ENCODE peak calls at places on chromosomes 11 and 22, in six cellular contexts. X is H1, B is GM23338, Y is K562, D is HepG2, T is GM12878. H is an unnamed sample.

GRCh38 chr11:60780065-60780464 is 5.1 kb upstream of the MS4A10 start:
- DNase-seq in T (no peak), D (no peak), Y (no peak), B (no peak), X (no peak), H (no peak)

GRCh38 chr22:40434101-40434500 is 63.7 kb downstream of the SGSM3 start:
- DNase-seq in D (no peak), T (no peak), B (no peak), X (no peak), Y (no peak), H (no peak)

GRCh38 chr22:32926600-32926999 is 125.1 kb downstream of the TIMP3 start:
- DNase-seq in X (no peak), Y (peak; percentile 26), T (no peak), B (peak; percentile 80), D (peak; percentile 44), H (no peak)

GRCh38 chr11:41245184-41245583 is 214.3 kb downstream of the LRRC4C start:
- DNase-seq in Y (no peak), B (no peak), T (no peak), X (no peak), D (no peak), H (no peak)

GRCh38 chr11:128407962-128408361 is 179.4 kb downstream of the ETS1 start:
- DNase-seq in X (no peak), B (no peak), D (no peak), T (no peak), Y (no peak), H (no peak)

GRCh38 chr22:49202226-49202625 is 625.4 kb downstream of the BRD1 start:
- DNase-seq in X (no peak), T (no peak), Y (no peak), B (no peak), D (no peak), H (peak; percentile 3)

GRCh38 chr11:69000831-69001245 is 12.2 kb downstream of the MRGPRF start:
- DNase-seq in B (peak; percentile 37), T (no peak), X (no peak), Y (no peak), D (peak; percentile 57), H (peak; percentile 2)

GRCh38 chr22:46250035-46250782 is at the start of gene CDPF1:
- DNase-seq in B (peak; percentile 85), D (peak; percentile 73), X (peak; percentile 23), T (peak; percentile 55), Y (peak; percentile 90), H (peak; percentile 85)

GRCh38 chr11:73262851-73263495 is 9.2 kb upstream of the P2RY6 start:
- DNase-seq in X (no peak), B (no peak), Y (no peak), T (no peak), D (no peak), H (no peak)

GRCh38 chr22:31818481-31819392 is 64.9 kb downstream of the DEPDC5 start:
- DNase-seq in D (no peak), T (no peak), B (peak; percentile 20), X (no peak), Y (no peak), H (peak; percentile 18)

GRCh38 chr11:131748146-131749050 is 378.0 kb downstream of the NTM start:
- DNase-seq in Y (peak; percentile 27), B (peak; percentile 84), D (peak; percentile 26), T (no peak), X (no peak), H (peak; percentile 74)

GRCh38 chr11:134046681-134047449 is 22.0 kb upstream of the JAM3 start:
- DNase-seq in T (no peak), X (no peak), B (no peak), Y (no peak), D (no peak), H (no peak)

GRCh38 chr11:63619967-63620366 is 5.7 kb upstream of the PLAAT3 start:
- DNase-seq in D (no peak), B (no peak), T (no peak), X (no peak), Y (no peak), H (no peak)

GRCh38 chr11:131584694-131585592 is 214.5 kb downstream of the NTM start:
- DNase-seq in B (peak; percentile 87), X (peak; percentile 41), T (no peak), Y (peak; percentile 19), D (no peak), H (peak; percentile 82)

GRCh38 chr11:4748435-4748834 is 21.3 kb downstream of the OR51F1 start:
- DNase-seq in B (no peak), D (no peak), X (no peak), Y (no peak), T (no peak), H (no peak)

GRCh38 chr11:76978818-76979217 is 55.4 kb upstream of the B3GNT6 start:
- DNase-seq in B (no peak), T (no peak), X (no peak), D (no peak), Y (no peak), H (no peak)

GRCh38 chr11:1771700-1772099 is 8.0 kb upstream of the CTSD start:
- DNase-seq in D (no peak), X (no peak), Y (no peak), B (no peak), T (no peak), H (no peak)
- TF ChIP-seq CREB1 in D (no peak), X (no peak), Y (no peak), B (no peak), T (no peak), H (no peak)

GRCh38 chr11:111540114-111540920 is at the start of gene LAYN:
- DNase-seq in B (peak; percentile 81), D (no peak), T (no peak), Y (no peak), X (no peak), H (peak; percentile 66)
- TF ChIP-seq CREB1 in B (peak; percentile 63), D (no peak), T (no peak), Y (no peak), X (peak; percentile 50), H (no peak)

DNA sequence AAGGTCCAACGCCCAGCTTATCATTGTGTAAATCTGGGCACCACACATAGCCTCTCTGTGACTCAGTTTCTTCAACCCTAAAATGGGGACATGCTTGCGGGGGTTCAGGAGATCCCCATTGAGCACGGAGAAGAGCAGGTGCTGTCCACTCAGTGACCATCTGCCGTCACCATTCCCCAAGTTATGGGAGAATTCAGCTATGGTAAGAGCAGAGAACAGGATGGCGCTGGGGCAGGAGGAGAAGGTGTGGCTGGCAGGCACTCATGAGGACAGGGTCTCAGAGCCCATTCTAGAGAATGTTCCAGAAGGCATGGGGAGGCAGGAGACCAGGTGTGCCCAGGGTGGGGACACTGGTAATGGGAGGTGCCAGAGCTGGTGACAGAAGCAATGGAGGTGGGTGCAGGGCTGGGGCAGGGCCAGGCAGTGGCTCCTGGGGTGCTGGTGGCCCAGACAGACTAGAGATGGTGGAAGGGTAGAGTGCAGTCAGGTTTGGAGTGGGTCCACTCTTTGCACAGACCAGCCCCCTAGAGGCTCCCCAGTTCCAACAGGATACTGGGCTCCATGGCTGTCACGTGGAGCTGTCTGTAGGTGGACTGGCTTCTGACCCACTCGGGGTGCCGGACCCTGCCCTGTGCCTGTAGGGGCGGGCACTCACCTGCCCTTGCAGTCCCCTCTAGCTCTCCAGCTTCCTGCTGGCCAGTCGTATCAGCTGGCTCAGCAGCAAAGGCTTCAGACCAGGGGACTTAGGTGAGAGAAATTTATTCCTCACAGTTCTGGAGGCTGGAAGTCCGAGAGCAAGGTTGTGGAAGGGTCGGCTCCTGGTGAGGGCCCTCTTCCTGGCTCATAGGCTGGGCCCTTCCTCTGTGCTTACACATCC is 84.7 kb downstream of the CDKN1C start:
- DNase-seq in X (no peak), T (no peak), B (no peak), D (no peak), Y (no peak), H (peak; percentile 6)
- TF ChIP-seq CREB1 in X (no peak), T (no peak), B (no peak), D (no peak), Y (no peak), H (no peak)

GRCh38 chr11:10601722-10602281 is 33.3 kb upstream of the LYVE1 start:
- DNase-seq in X (no peak), Y (no peak), D (no peak), T (no peak), B (no peak), H (no peak)
- TF ChIP-seq CREB1 in X (no peak), Y (no peak), D (no peak), T (no peak), B (no peak), H (no peak)

GRCh38 chr22:37169412-37169811 is 18.6 kb downstream of the C1QTNF6 start:
- DNase-seq in T (no peak), B (no peak), D (no peak), X (no peak), Y (no peak), H (peak; percentile 3)
- TF ChIP-seq CREB1 in T (no peak), B (no peak), D (no peak), X (no peak), Y (no peak), H (no peak)

GRCh38 chr11:13140028-13140870 is 131.1 kb downstream of the RASSF10 start:
- DNase-seq in X (no peak), Y (no peak), B (no peak), D (peak; percentile 100), T (peak; percentile 57), H (no peak)
- TF ChIP-seq CREB1 in X (no peak), Y (no peak), B (no peak), D (peak; percentile 83), T (no peak), H (no peak)

H was measured in WTC11.